ENCODE peak calls at places on chromosomes 6 and 20, in five cellular contexts. C is RWPE2; Z is BJ; X is fibroblast of the aortic adventitia; B is CD8-positive, alpha-beta T cell. Q is an unnamed sample.

GRCh38 chr6:100138346-100139022 is 144.5 kb upstream of the MCHR2 start:
- DNase-seq in C (no peak), Z (no peak), X (no peak), B (no peak), Q (no peak)

GRCh38 chr6:27758471-27758870 is 153.7 kb downstream of the OR2B2 start:
- DNase-seq in C (no peak), Z (no peak), X (no peak), B (no peak), Q (no peak)

GRCh38 chr6:88983532-88983931 is 20.1 kb upstream of the RNGTT start:
- DNase-seq in C (no peak), Z (no peak), X (peak), B (no peak), Q (peak)

GRCh38 chr20:61355585-61355984 is 103.5 kb downstream of the CDH4 start:
- DNase-seq in C (peak), Z (no peak), X (no peak), B (no peak), Q (no peak)

GRCh38 chr20:2301164-2301622 is 5.4 kb downstream of the TGM3 start:
- DNase-seq in C (no peak), Z (no peak), X (no peak), B (no peak), Q (peak)

GRCh38 chr6:167731731-167732422 is 94.8 kb upstream of the AFDN start:
- DNase-seq in C (no peak), Z (no peak), X (no peak), B (no peak), Q (no peak)

GRCh38 chr20:21702553-21703467 is 2.7 kb upstream of the PAX1 start:
- DNase-seq in C (no peak), Z (no peak), X (peak), B (no peak), Q (peak)

GRCh38 chr6:71045296-71045695 is 88.4 kb upstream of the B3GAT2 start:
- DNase-seq in C (no peak), Z (no peak), X (no peak), B (no peak), Q (no peak)

GRCh38 chr6:159151266-159151855 is 17.8 kb upstream of the FNDC1 start:
- DNase-seq in C (no peak), Z (no peak), X (peak), B (peak), Q (peak)

GRCh38 chr6:118562959-118563358 is 14.9 kb downstream of the PLN start:
- DNase-seq in C (no peak), Z (no peak), X (no peak), B (no peak), Q (no peak)
- TF ChIP-seq CTCF in C (no peak), Z (no peak), X (no peak), B (no peak), Q (no peak)

GRCh38 chr6:160421854-160422253 is 73.7 kb downstream of the SLC22A3 start:
- DNase-seq in C (no peak), Z (no peak), X (peak), B (no peak), Q (no peak)
- H3K4me3 ChIP-seq in C (no peak), Z (no peak), X (no peak), B (no peak), Q (no peak)

GRCh38 chr20:32678948-32679347 is 5.2 kb upstream of the C20orf203 start:
- DNase-seq in C (no peak), Z (no peak), X (peak), B (no peak), Q (peak)

GRCh38 chr20:32685541-32686529 is 12.1 kb upstream of the C20orf203 start:
- DNase-seq in C (no peak), Z (peak), X (peak), B (no peak), Q (peak)

GRCh38 chr20:32680544-32681174 is 6.9 kb upstream of the C20orf203 start:
- DNase-seq in C (no peak), Z (no peak), X (no peak), B (no peak), Q (no peak)

GRCh38 chr20:32682508-32682987 is 8.8 kb upstream of the C20orf203 start:
- DNase-seq in C (no peak), Z (no peak), X (no peak), B (no peak), Q (no peak)

GRCh38 chr20:32681175-32682084 is 7.7 kb upstream of the C20orf203 start:
- DNase-seq in C (peak), Z (no peak), X (no peak), B (no peak), Q (no peak)
- TF ChIP-seq CTCF in C (peak), Z (no peak), X (no peak), B (no peak), Q (no peak)

GRCh38 chr6:25661129-25661779 is 9.2 kb downstream of the SCGN start:
- DNase-seq in C (no peak), Z (no peak), X (no peak), B (no peak), Q (no peak)

GRCh38 chr6:25665455-25665854 is 13.4 kb downstream of the SCGN start:
- DNase-seq in C (no peak), Z (no peak), X (no peak), B (no peak), Q (no peak)

GRCh38 chr6:25655746-25656145 is 3.7 kb downstream of the SCGN start:
- DNase-seq in C (no peak), Z (no peak), X (no peak), B (no peak), Q (no peak)

GRCh38 chr6:25660512-25660911 is 8.5 kb downstream of the SCGN start:
- DNase-seq in C (peak), Z (peak), X (no peak), B (no peak), Q (peak)

GRCh38 chr6:25659633-25660368 is 7.8 kb downstream of the SCGN start:
- DNase-seq in C (no peak), Z (no peak), X (no peak), B (no peak), Q (no peak)
- H3K4me3 ChIP-seq in C (no peak), Z (no peak), X (no peak), B (no peak), Q (no peak)

GRCh38 chr6:119856136-119856535 is 506.6 kb upstream of the MAN1A1 start:
- DNase-seq in C (no peak), Z (no peak), X (no peak), B (no peak), Q (no peak)
- TF ChIP-seq CTCF in C (no peak), Z (no peak), X (no peak), B (no peak), Q (no peak)

GRCh38 chr6:37515712-37516075 is 16.0 kb upstream of the CCDC167 start:
- DNase-seq in C (no peak), Z (no peak), X (no peak), B (no peak), Q (no peak)

GRCh38 chr6:37514840-37515239 is 15.1 kb upstream of the CCDC167 start:
- DNase-seq in C (no peak), Z (no peak), X (no peak), B (no peak), Q (no peak)

GRCh38 chr6:37513576-37513975 is 13.9 kb upstream of the CCDC167 start:
- DNase-seq in C (no peak), Z (no peak), X (no peak), B (no peak), Q (no peak)

GRCh38 chr6:37513155-37513554 is 13.5 kb upstream of the CCDC167 start:
- DNase-seq in C (no peak), Z (no peak), X (no peak), B (no peak), Q (no peak)

DNA sequence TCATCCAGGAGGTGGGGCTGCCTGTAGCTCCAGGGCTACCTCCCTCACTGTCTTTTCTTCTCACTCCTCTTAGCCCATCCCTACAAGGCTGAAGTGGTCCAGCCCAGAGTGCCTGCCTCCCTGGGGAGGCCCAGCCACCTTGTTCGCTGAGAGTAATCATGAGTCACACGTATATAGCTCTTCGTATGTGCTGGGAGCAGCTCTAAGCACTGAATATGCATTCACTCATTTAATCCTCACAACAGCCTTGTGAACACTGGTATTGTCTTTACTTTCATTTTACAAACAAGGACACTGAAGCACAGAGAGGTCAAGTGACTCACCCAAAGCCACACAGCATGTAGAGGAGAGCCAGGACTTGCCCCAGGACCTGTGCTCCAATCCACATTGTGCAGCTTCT is 14.7 kb upstream of the CCDC167 start:
- DNase-seq in C (no peak), Z (no peak), X (peak), B (peak), Q (no peak)
- H3K4me3 ChIP-seq in C (no peak), Z (no peak), X (no peak), B (peak), Q (no peak)

GRCh38 chr6:109791301-109791700 is 100.2 kb downstream of the FIG4 start:
- DNase-seq in C (no peak), Z (no peak), X (no peak), B (no peak), Q (no peak)
- TF ChIP-seq CTCF in C (no peak), Z (no peak), X (no peak), B (no peak), Q (no peak)

DNA sequence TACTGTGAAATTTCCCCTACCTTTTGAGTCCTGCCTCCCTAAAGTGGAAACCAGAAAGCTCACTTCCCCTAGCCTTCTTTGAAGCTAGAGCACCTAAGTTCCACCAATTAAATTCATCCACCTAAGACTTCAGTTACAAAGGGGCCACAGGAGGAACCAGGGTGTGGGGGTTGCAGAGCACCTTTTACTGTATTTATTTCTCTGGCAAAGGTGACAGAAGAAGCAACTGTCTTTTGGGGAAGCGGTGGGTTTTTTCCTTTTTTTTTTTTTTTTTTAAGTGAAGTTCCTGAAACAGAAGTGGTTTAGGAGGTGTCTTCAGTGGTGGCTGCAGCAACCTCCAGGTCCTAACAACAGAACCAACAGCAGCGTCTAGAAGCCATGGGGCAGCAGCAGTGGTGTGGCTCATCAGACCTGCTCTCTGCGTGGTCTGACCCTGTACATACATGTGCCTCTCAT is 13.1 kb downstream of the PSMB9 start:
- DNase-seq in C (no peak), Z (no peak), X (no peak), B (no peak), Q (no peak)
- H3K4me3 ChIP-seq in C (no peak), Z (no peak), X (no peak), B (no peak), Q (no peak)

GRCh38 chr6:148273962-148274752 is 68.5 kb upstream of the SASH1 start:
- DNase-seq in C (no peak), Z (no peak), X (peak), B (no peak), Q (peak)
- TF ChIP-seq CTCF in C (no peak), Z (no peak), X (no peak), B (no peak), Q (no peak)

GRCh38 chr20:46240881-46241280 is 67.4 kb downstream of the CDH22 start:
- DNase-seq in C (no peak), Z (no peak), X (no peak), B (no peak), Q (no peak)

GRCh38 chr20:46240065-46240464 is 68.2 kb downstream of the CDH22 start:
- DNase-seq in C (no peak), Z (no peak), X (no peak), B (no peak), Q (no peak)

GRCh38 chr20:46237221-46237620 is 71.1 kb downstream of the CDH22 start:
- DNase-seq in C (peak), Z (no peak), X (no peak), B (no peak), Q (no peak)

GRCh38 chr20:46235086-46235485 is 73.2 kb downstream of the CDH22 start:
- DNase-seq in C (no peak), Z (no peak), X (no peak), B (no peak), Q (no peak)

GRCh38 chr20:46237736-46238135 is 70.6 kb downstream of the CDH22 start:
- DNase-seq in C (no peak), Z (no peak), X (no peak), B (no peak), Q (no peak)
- H3K4me3 ChIP-seq in C (no peak), Z (no peak), X (no peak), B (no peak), Q (no peak)